ENCODE peak calls at places on chromosomes 7 and 10, in eight cellular contexts. Q, Z, F, O, X, Y, D and U are unnamed samples. For H3K27me3, the result is how much of the 10 kb centered on the place peaks cover.

GRCh38 chr10:98195132-98195531 is 60.7 kb downstream of the R3HCC1L start:
- DNase-seq in X (no peak), Q (no peak), O (peak), D (no peak), Y (no peak), F (no peak), Z (no peak), U (no peak)

GRCh38 chr10:6678211-6678803 is 98.2 kb upstream of the PRKCQ start:
- DNase-seq in F (peak), Z (peak), Q (peak), X (peak), O (peak), Y (no peak), D (peak), U (no peak)

GRCh38 chr7:55006499-55006898 is 12.3 kb upstream of the EGFR start:
- DNase-seq in F (no peak), Q (no peak), O (no peak), D (no peak), Y (no peak), X (peak), Z (no peak), U (no peak)

GRCh38 chr10:38054361-38054797 is 39.8 kb upstream of the ZNF37A start:
- DNase-seq in Z (no peak), Y (peak), F (peak), X (no peak), Q (no peak), O (peak), D (no peak), U (no peak)

GRCh38 chr10:17742918-17743317 is 9.1 kb upstream of the TMEM236 start:
- DNase-seq in F (peak), O (peak), Z (peak), Q (peak), D (peak), X (peak), Y (peak), U (no peak)

GRCh38 chr10:54985732-54986131 is 184.7 kb upstream of the PCDH15 start:
- DNase-seq in Q (no peak), D (no peak), O (peak), Y (no peak), F (no peak), X (no peak), Z (no peak), U (no peak)

GRCh38 chr10:37535459-37536246 is 321.8 kb downstream of the ZNF248 start:
- DNase-seq in D (no peak), O (peak), Q (peak), F (peak), Z (no peak), X (no peak), Y (no peak), U (no peak)

GRCh38 chr10:24261627-24262026 is 52.7 kb downstream of the KIAA1217 start:
- DNase-seq in D (no peak), O (no peak), F (no peak), Z (no peak), X (no peak), Q (no peak), Y (no peak), U (no peak)

GRCh38 chr7:29995652-29996051 is 6.1 kb upstream of the SCRN1 start:
- DNase-seq in O (no peak), F (no peak), D (no peak), Y (no peak), Q (no peak), Z (no peak), X (no peak), U (no peak)

GRCh38 chr10:97515260-97515978 is 16.7 kb downstream of the UBTD1 start:
- DNase-seq in X (no peak), O (no peak), D (no peak), Q (peak), F (no peak), Y (no peak), Z (no peak), U (no peak)

DNA sequence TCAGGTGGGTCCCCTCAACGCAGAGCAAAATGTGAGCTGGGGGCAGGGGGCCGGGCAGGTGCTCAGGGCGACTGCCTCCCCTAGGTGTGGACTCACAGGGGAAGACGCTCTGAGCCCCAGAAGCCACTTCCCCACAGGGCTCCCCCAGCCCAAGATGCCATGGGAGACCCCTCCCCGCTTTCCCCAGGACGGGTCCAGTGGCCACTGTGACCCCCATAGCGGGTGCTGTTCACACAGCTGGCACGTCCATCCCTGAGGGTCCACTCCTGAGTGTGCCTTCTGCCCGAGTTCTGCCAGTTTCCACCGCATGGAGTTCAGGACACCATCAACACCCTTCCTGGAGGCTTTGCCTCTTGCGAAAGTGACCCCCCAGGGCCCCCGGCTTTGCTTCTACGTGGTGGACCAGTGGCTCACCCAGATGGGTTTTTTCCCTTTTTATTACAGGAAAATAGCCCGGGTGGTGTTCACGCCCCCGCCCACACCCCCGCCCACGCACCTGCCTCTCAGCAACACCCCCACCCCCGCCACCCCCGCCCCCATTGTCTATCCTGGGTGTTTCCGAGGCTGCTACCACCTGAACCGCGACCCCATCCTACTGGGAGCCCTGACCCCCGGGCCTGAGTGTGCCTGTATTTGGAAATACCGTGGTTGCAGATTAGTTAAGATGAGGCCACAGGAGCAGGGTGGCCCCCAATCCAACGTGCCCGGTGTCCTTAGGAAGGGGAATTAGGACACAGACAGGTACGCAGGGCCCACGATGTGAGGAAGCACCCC is 32.0 kb downstream of the ADAP1 start:
- DNase-seq in Q (no peak), Y (no peak), F (no peak), X (no peak), O (no peak), Z (no peak), D (peak), U (no peak)
- H3K27me3 ChIP-seq in Q (under half), Y (under half), F (under half), X (under half), O (under half), Z (under half), D (under half), U (under half)

GRCh38 chr7:25844109-25844915 is 307.7 kb upstream of the NFE2L3 start:
- DNase-seq in F (peak), X (no peak), Y (no peak), D (no peak), Z (no peak), O (no peak), Q (no peak), U (no peak)
- H3K4me3 ChIP-seq in F (no peak), X (no peak), Y (no peak), D (no peak), Z (no peak), O (no peak), Q (no peak), U (no peak)

GRCh38 chr7:122886357-122887081 is at the start of gene CADPS2:
- DNase-seq in Z (peak), O (peak), F (peak), Y (peak), X (peak), Q (peak), D (no peak), U (peak)

GRCh38 chr7:122887848-122888247 is 1.6 kb upstream of the CADPS2 start:
- DNase-seq in Q (no peak), Z (no peak), Y (no peak), F (no peak), D (no peak), O (no peak), X (no peak), U (no peak)

GRCh38 chr7:122887198-122887597 is 938 bp upstream of the CADPS2 start:
- DNase-seq in O (peak), Q (peak), D (no peak), X (peak), Z (peak), F (peak), Y (no peak), U (peak)

GRCh38 chr7:122884186-122884585 is 2.1 kb downstream of the CADPS2 start:
- DNase-seq in F (no peak), D (no peak), Y (no peak), Z (no peak), X (no peak), O (peak), Q (no peak), U (no peak)

DNA sequence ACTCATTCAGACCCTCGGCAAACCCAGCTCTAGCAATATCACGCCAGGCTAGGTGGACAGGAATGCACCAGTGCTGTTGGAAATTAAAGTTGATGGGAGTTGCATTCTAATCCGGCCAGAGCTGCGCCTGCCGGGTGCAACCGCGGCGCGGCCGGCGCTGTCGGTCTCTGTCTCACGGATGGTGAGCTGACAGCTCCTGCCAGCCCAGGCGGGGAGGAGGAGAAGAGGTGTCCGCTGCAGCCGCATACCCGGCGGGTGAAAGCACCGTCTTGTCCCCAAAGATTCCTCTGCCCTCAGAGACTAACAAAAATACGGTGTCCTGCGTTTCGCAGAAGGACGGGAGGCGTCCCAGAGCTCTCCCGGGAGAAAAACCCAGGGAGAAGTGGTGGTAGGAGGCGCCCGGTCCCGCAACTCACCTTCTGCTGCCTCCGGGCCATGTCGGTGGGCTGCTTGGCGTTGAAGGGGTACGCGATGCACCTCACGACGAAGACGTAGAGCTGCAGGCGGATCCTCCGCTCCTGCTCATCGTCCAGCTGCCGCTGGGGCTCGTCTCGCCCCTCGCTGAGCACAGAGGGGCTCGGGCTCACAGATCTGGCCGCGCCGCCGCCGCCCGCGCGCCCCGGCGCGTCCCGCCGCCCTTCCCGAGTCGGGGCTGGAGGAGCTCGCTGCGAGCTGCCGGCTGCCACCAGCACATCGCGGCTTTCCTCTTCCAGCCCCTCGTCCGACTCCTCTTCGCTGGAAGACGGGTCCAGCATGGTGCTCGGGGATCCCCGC is 490 bp downstream of the CADPS2 start:
- DNase-seq in D (no peak), Y (no peak), X (peak), Q (peak), F (peak), O (peak), Z (peak), U (no peak)
- TF ChIP-seq CTCF in D (no peak), Y (no peak), X (no peak), Q (peak), F (peak), O (no peak), Z (no peak), U (peak)

DNA sequence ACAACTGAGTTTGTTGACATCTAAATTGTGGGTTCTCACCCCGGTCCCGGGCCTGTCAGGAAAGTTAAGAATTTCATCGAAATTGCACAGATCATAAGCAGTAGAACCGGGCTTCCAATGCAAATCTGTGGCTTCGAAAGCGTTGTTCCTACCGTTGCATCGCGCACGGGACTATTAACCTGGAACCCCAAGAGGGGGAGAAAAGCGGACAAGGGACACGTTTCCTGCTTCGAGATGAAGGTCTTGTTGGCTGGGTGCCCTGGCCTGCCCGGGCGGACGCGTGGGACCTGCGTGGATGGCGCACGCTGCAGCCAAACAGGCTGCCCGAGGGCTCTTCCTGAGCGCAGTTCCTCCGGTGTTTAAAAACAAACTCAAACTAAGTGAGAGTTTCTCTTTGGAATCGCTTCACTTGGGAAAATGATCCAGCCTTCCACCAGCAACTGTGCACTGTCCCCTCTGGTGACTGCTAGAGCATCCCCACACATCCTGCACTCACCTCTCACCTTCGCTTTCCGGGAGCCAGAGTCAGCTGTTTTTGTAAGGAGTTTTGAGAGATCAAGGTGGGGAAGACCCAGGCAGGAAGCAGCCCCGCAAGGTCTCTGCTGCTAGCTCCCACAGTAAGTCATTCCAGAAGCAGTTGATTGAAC is 5.1 kb upstream of the TBX20 start:
- DNase-seq in O (no peak), Z (no peak), D (no peak), X (no peak), Y (no peak), F (no peak), Q (no peak), U (no peak)
- H3K27me3 ChIP-seq in O (half or more), Z (under half), D (half or more), X (under half), Y (half or more), F (half or more), Q (under half), U (under half)

DNA sequence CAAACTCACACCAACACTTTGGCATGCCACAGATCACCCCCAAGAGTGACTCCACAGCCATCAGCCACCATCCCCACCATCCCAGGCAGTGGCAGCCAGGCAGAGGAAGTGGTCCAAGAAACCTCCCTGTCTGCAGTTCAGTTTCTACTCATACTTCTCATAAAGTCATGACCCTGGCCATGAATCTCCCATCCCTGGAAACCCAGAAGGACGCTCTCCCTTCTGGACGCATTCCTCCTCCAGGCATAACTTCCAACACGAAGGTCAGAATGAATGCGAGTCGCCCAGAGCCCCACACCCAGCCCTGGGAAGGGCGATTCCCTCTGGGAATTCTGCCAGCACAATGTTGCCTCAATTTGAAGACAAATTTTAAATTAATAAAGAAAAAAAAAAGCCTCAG is 307.8 kb downstream of the FRMD4A start:
- DNase-seq in D (no peak), O (no peak), Z (no peak), Q (no peak), F (no peak), X (no peak), Y (no peak), U (no peak)
- H3K4me3 ChIP-seq in D (no peak), O (no peak), Z (no peak), Q (no peak), F (no peak), X (no peak), Y (no peak), U (peak)